ENCODE peak calls at places on chromosomes 16 and 17, in four cellular contexts. One of them, this sample, is unnamed. For H3K27me3, the result is how much of the 10 kb centered on the place peaks cover.

GRCh38 chr17:31491794-31492171 is 100.3 kb downstream of the RAB11FIP4 start:
- DNase-seq in ovary: no peak
- DNase-seq in thyroid gland: no peak
- DNase-seq in breast epithelium: no peak
- DNase-seq in this sample: no peak

GRCh38 chr17:42843358-42843934 is 934 bp upstream of the AOC2 start:
- DNase-seq in thyroid gland: peak
- DNase-seq in ovary: no peak
- DNase-seq in breast epithelium: no peak
- DNase-seq in this sample: peak

GRCh38 chr16:66521951-66522771 is 27.8 kb downstream of the TK2 start:
- DNase-seq in breast epithelium: no peak
- DNase-seq in thyroid gland: peak
- DNase-seq in ovary: no peak
- DNase-seq in this sample: peak

GRCh38 chr17:8160741-8161221 is 2.0 kb downstream of the VAMP2 start:
- DNase-seq in thyroid gland: no peak
- DNase-seq in ovary: no peak
- DNase-seq in breast epithelium: no peak
- DNase-seq in this sample: no peak

GRCh38 chr17:42135664-42136653 is 13.4 kb downstream of the HSPB9 start:
- DNase-seq in ovary: peak
- DNase-seq in thyroid gland: peak
- DNase-seq in breast epithelium: no peak
- DNase-seq in this sample: peak

GRCh38 chr17:45228121-45228941 is 6.6 kb downstream of the FMNL1 start:
- DNase-seq in thyroid gland: no peak
- DNase-seq in ovary: no peak
- DNase-seq in breast epithelium: no peak
- DNase-seq in this sample: no peak

GRCh38 chr17:39662551-39663339 is 2.4 kb upstream of the TCAP start:
- DNase-seq in ovary: no peak
- DNase-seq in breast epithelium: no peak
- DNase-seq in thyroid gland: peak
- DNase-seq in this sample: no peak

GRCh38 chr17:7475764-7476422 is 3.5 kb downstream of the ZBTB4 start:
- DNase-seq in thyroid gland: peak
- DNase-seq in ovary: no peak
- DNase-seq in breast epithelium: no peak
- DNase-seq in this sample: peak

GRCh38 chr17:50426814-50427787 is 1.1 kb downstream of the ACSF2 start:
- DNase-seq in breast epithelium: peak
- DNase-seq in ovary: peak
- DNase-seq in thyroid gland: peak
- DNase-seq in this sample: peak

GRCh38 chr17:31787857-31788570 is 71.0 kb downstream of the COPRS start:
- DNase-seq in ovary: no peak
- DNase-seq in thyroid gland: peak
- DNase-seq in breast epithelium: no peak
- DNase-seq in this sample: no peak

GRCh38 chr17:46194393-46195216 is 1.4 kb upstream of the KANSL1 start:
- DNase-seq in ovary: no peak
- DNase-seq in thyroid gland: no peak
- DNase-seq in breast epithelium: no peak
- DNase-seq in this sample: no peak

GRCh38 chr17:81735181-81736102 is 23.4 kb downstream of the SLC25A10 start:
- DNase-seq in breast epithelium: no peak
- DNase-seq in thyroid gland: no peak
- DNase-seq in ovary: no peak
- DNase-seq in this sample: no peak

GRCh38 chr17:8163978-8164814 is 1.4 kb upstream of the VAMP2 start:
- DNase-seq in breast epithelium: no peak
- DNase-seq in ovary: peak
- DNase-seq in thyroid gland: peak
- DNase-seq in this sample: peak

GRCh38 chr17:77425791-77426641 is 285.2 kb downstream of the SEC14L1 start:
- DNase-seq in thyroid gland: peak
- DNase-seq in ovary: peak
- DNase-seq in breast epithelium: no peak
- DNase-seq in this sample: no peak

GRCh38 chr17:56754523-56755208 is 79.1 kb downstream of the C17orf67 start:
- DNase-seq in breast epithelium: no peak
- DNase-seq in ovary: no peak
- DNase-seq in thyroid gland: no peak
- DNase-seq in this sample: no peak

GRCh38 chr17:73711184-73711583 is 66.9 kb upstream of the SDK2 start:
- DNase-seq in ovary: no peak
- DNase-seq in thyroid gland: no peak
- DNase-seq in breast epithelium: no peak
- DNase-seq in this sample: no peak

GRCh38 chr16:86525696-86526095 is 15.4 kb downstream of the FOXF1 start:
- DNase-seq in ovary: no peak
- DNase-seq in breast epithelium: no peak
- DNase-seq in thyroid gland: no peak
- DNase-seq in this sample: no peak

GRCh38 chr16:2784536-2785100 is 2.7 kb downstream of the PRSS33 start:
- DNase-seq in thyroid gland: no peak
- DNase-seq in breast epithelium: peak
- DNase-seq in ovary: no peak
- DNase-seq in this sample: no peak

GRCh38 chr17:43720311-43721060 is 38.1 kb downstream of the SOST start:
- DNase-seq in ovary: peak
- DNase-seq in thyroid gland: peak
- DNase-seq in breast epithelium: peak
- DNase-seq in this sample: peak

GRCh38 chr17:6474906-6475305 is 30.7 kb downstream of the PIMREG start:
- DNase-seq in breast epithelium: no peak
- DNase-seq in ovary: no peak
- DNase-seq in thyroid gland: no peak
- DNase-seq in this sample: no peak

GRCh38 chr17:46811978-46812583 is 6.4 kb downstream of the WNT3 start:
- DNase-seq in breast epithelium: no peak
- DNase-seq in ovary: no peak
- DNase-seq in thyroid gland: no peak
- DNase-seq in this sample: no peak

GRCh38 chr17:33927732-33928133 is 327.4 kb upstream of the CCL2 start:
- DNase-seq in ovary: no peak
- DNase-seq in thyroid gland: no peak
- DNase-seq in breast epithelium: no peak
- DNase-seq in this sample: no peak

GRCh38 chr17:65783845-65784334 is 222.4 kb upstream of the AXIN2 start:
- DNase-seq in breast epithelium: no peak
- DNase-seq in ovary: no peak
- DNase-seq in thyroid gland: no peak
- DNase-seq in this sample: no peak

GRCh38 chr16:28522792-28523191 is 16.0 kb downstream of the NUPR1 start:
- DNase-seq in ovary: no peak
- DNase-seq in breast epithelium: no peak
- DNase-seq in thyroid gland: no peak
- DNase-seq in this sample: no peak

GRCh38 chr17:19023209-19023999 is 18.8 kb upstream of the FAM83G start:
- DNase-seq in breast epithelium: no peak
- DNase-seq in thyroid gland: no peak
- DNase-seq in ovary: no peak
- DNase-seq in this sample: no peak

GRCh38 chr17:77836557-77837041 is 121.9 kb upstream of the TNRC6C start:
- DNase-seq in ovary: no peak
- DNase-seq in thyroid gland: no peak
- DNase-seq in breast epithelium: no peak
- DNase-seq in this sample: no peak

GRCh38 chr17:6427284-6427781 is 7.6 kb downstream of the AIPL1 start:
- DNase-seq in ovary: no peak
- DNase-seq in breast epithelium: no peak
- DNase-seq in thyroid gland: no peak
- DNase-seq in this sample: no peak

GRCh38 chr17:74737299-74738050 is 419 bp downstream of the RAB37 start:
- DNase-seq in thyroid gland: no peak
- DNase-seq in ovary: no peak
- DNase-seq in breast epithelium: no peak
- DNase-seq in this sample: no peak
- H3K27me3 ChIP-seq in thyroid gland: under half
- H3K27me3 ChIP-seq in ovary: under half
- H3K27me3 ChIP-seq in breast epithelium: under half
- H3K27me3 ChIP-seq in this sample: under half

GRCh38 chr17:1997146-1997586 is 28.0 kb downstream of the RTN4RL1 start:
- DNase-seq in breast epithelium: no peak
- DNase-seq in ovary: no peak
- DNase-seq in thyroid gland: no peak
- DNase-seq in this sample: no peak
- H3K27ac ChIP-seq in breast epithelium: peak
- H3K27ac ChIP-seq in ovary: no peak
- H3K27ac ChIP-seq in thyroid gland: no peak
- H3K27ac ChIP-seq in this sample: peak

DNA sequence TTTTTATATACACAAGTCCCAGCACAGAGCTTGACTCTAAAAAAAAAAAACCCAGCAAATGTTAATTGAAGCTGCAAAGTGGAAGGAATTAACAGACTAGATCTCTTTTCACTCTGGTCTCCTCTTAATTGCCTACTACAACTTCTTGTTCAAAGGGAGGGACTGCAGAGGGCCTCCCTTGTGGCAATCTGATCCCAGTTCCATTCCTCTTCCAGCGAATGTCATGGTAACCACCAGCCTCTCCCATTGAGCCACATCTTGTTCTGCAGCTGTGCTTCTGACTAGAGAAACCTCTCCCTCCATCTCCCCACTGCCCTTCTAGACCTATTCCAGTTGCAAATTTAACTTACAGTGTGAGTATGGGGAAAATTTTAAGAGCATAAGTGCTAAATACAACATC is 5.9 kb downstream of the SUPT6H start:
- DNase-seq in thyroid gland: no peak
- DNase-seq in breast epithelium: no peak
- DNase-seq in ovary: no peak
- DNase-seq in this sample: no peak
- TF ChIP-seq POLR2A in thyroid gland: no peak
- TF ChIP-seq POLR2A in breast epithelium: no peak
- TF ChIP-seq POLR2A in ovary: no peak
- TF ChIP-seq POLR2A in this sample: no peak

GRCh38 chr16:84266451-84266850 is 26.6 kb upstream of the KCNG4 start:
- DNase-seq in ovary: no peak
- DNase-seq in breast epithelium: no peak
- DNase-seq in thyroid gland: peak
- DNase-seq in this sample: peak
- H3K27me3 ChIP-seq in ovary: under half
- H3K27me3 ChIP-seq in breast epithelium: under half
- H3K27me3 ChIP-seq in thyroid gland: under half
- H3K27me3 ChIP-seq in this sample: under half

DNA sequence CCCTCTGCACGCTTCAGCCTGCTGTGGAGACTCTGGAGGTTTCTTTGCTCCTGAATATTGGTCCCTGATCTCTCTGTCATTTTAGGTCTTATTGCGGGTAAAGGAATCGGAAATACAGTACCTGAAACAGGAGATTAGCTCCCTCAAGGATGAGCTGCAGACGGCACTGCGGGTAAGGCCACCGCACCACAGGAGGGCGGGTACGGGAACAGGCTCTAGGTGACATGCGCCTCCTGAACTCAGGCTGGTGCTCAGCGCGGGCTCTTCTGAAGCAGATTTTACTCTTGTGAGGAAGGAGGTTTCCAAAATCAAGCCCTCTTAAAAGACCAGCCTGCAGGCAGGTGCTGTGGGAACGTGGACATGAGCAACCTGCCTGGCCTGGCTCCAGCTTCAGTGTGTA is 29.8 kb downstream of the PLD6 start:
- DNase-seq in breast epithelium: no peak
- DNase-seq in ovary: no peak
- DNase-seq in thyroid gland: no peak
- DNase-seq in this sample: no peak
- H3K27ac ChIP-seq in breast epithelium: no peak
- H3K27ac ChIP-seq in ovary: no peak
- H3K27ac ChIP-seq in thyroid gland: no peak
- H3K27ac ChIP-seq in this sample: no peak

GRCh38 chr16:74296120-74296464 is 522 bp upstream of the PSMD7 start:
- DNase-seq in breast epithelium: no peak
- DNase-seq in thyroid gland: no peak
- DNase-seq in ovary: no peak
- DNase-seq in this sample: no peak

GRCh38 chr16:74297296-74297665 is 667 bp downstream of the PSMD7 start:
- DNase-seq in breast epithelium: no peak
- DNase-seq in thyroid gland: no peak
- DNase-seq in ovary: no peak
- DNase-seq in this sample: no peak

GRCh38 chr16:74302341-74302740 is 5.7 kb downstream of the PSMD7 start:
- DNase-seq in ovary: no peak
- DNase-seq in breast epithelium: no peak
- DNase-seq in thyroid gland: no peak
- DNase-seq in this sample: no peak

GRCh38 chr16:74296465-74297295 is at the start of gene PSMD7:
- DNase-seq in breast epithelium: peak
- DNase-seq in thyroid gland: peak
- DNase-seq in ovary: peak
- DNase-seq in this sample: peak

DNA sequence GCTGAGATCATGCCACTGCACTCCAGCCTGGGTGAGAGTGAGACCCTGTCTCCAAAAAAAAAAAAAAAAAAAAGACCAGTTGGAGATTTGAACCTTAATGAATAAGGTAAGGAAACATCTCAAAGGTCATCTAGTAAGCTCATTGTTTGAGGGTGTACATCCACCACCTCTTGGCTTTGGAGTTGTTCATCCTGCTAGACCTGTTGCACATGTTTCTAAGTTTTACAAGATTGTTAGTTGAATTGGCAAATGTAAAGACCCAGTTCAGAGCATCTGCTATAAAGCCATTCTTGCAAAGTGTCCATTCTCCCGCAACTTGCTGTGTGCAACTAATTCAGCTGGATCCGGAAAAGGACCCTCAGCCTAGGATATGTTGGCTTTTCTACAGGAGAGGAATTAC is 1.5 kb downstream of the PSMD7 start:
- DNase-seq in ovary: no peak
- DNase-seq in thyroid gland: no peak
- DNase-seq in breast epithelium: no peak
- DNase-seq in this sample: no peak
- TF ChIP-seq POLR2A in ovary: no peak
- TF ChIP-seq POLR2A in thyroid gland: no peak
- TF ChIP-seq POLR2A in breast epithelium: no peak
- TF ChIP-seq POLR2A in this sample: no peak

DNA sequence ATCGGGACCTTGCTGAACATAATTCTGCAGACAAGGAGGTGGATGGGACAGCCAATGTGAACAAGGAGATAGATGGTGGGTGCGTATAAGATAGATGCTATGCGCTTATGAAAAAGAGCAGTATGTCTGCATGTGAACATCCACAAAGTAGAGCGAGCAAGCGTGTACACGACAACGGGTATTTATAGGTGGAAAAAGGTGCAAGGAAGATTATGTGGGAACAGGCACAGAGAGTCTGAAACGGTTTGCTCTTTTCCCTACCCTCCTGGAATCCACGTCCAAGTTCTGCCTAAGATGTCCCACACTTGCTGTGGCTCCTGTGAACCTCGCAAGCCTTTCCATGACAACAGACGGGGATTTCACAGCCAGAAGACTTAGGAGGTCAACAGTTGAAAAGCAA is 43.0 kb downstream of the SNX11 start:
- DNase-seq in ovary: no peak
- DNase-seq in thyroid gland: no peak
- DNase-seq in breast epithelium: no peak
- DNase-seq in this sample: no peak
- H3K27me3 ChIP-seq in ovary: under half
- H3K27me3 ChIP-seq in thyroid gland: under half
- H3K27me3 ChIP-seq in breast epithelium: under half
- H3K27me3 ChIP-seq in this sample: under half

This sample was measured in testis.